ENCODE peak calls at places on chromosomes 3 and 15, in four cellular contexts. X is GM12878, B is HepG2, Y is SK-N-SH. V is an unnamed sample.
A peak's percentile ranks its signal among the peaks of the same experiment; 100 is the strongest.

GRCh38 chr3:65348596-65348995 is 660.8 kb upstream of the ADAMTS9 start:
- DNase-seq in X (no peak), Y (no peak), B (no peak), V (no peak)

GRCh38 chr3:66449411-66449931 is 51.4 kb downstream of the LRIG1 start:
- DNase-seq in Y (no peak), X (no peak), B (no peak), V (no peak)

GRCh38 chr15:83199288-83199687 is 8.3 kb downstream of the HDGFL3 start:
- DNase-seq in Y (no peak), B (no peak), X (peak; percentile 77), V (no peak)

GRCh38 chr3:37228734-37229133 is 54.4 kb upstream of the LRRFIP2 start:
- DNase-seq in X (no peak), B (no peak), Y (no peak), V (no peak)

GRCh38 chr3:106482436-106482835 is 613.6 kb upstream of the CBLB start:
- DNase-seq in X (no peak), Y (no peak), B (no peak), V (no peak)

GRCh38 chr3:171776839-171777607 is 33.3 kb downstream of the PLD1 start:
- DNase-seq in B (no peak), X (no peak), Y (no peak), V (no peak)

GRCh38 chr3:14405886-14406238 is 3.5 kb downstream of the SLC6A6 start:
- DNase-seq in X (no peak), B (no peak), Y (no peak), V (no peak)

GRCh38 chr3:8328971-8329370 is 172.7 kb upstream of the LMCD1 start:
- DNase-seq in X (no peak), Y (peak; percentile 53), B (no peak), V (no peak)

GRCh38 chr15:58299311-58299850 is 132.4 kb upstream of the LIPC start:
- DNase-seq in B (no peak), X (peak; percentile 17), Y (no peak), V (no peak)

GRCh38 chr3:99473321-99473751 is 165.1 kb upstream of the COL8A1 start:
- DNase-seq in B (no peak), Y (no peak), X (no peak), V (no peak)

GRCh38 chr3:192207661-192208060 is 519.7 kb downstream of the FGF12 start:
- DNase-seq in B (no peak), Y (no peak), X (no peak), V (no peak)

GRCh38 chr3:53346514-53346913 is 829 bp downstream of the DCP1A start:
- DNase-seq in X (no peak), B (peak; percentile 32), Y (peak; percentile 43), V (peak; percentile 44)

GRCh38 chr3:20040476-20041196 is 390 bp downstream of the KAT2B start:
- DNase-seq in X (no peak), B (peak; percentile 27), Y (peak; percentile 78), V (peak; percentile 71)

GRCh38 chr3:79258479-79258878 is 509.3 kb downstream of the ROBO1 start:
- DNase-seq in X (no peak), B (no peak), Y (no peak), V (no peak)

GRCh38 chr3:117454928-117455327 is 745.3 kb downstream of the TUSC7 start:
- DNase-seq in X (no peak), Y (no peak), B (no peak), V (no peak)

GRCh38 chr3:22585504-22585903 is 617.6 kb upstream of the UBE2E2 start:
- DNase-seq in X (no peak), B (no peak), Y (no peak), V (no peak)

GRCh38 chr15:93071469-93071891 is 17.5 kb downstream of the RGMA start:
- DNase-seq in B (no peak), X (no peak), Y (no peak), V (no peak)

GRCh38 chr3:120544361-120544760 is 51.8 kb upstream of the NDUFB4 start:
- DNase-seq in X (no peak), B (no peak), Y (no peak), V (no peak)

GRCh38 chr3:139427283-139428060 is 38.0 kb upstream of the COPB2 start:
- DNase-seq in Y (peak; percentile 69), X (peak; percentile 16), B (peak; percentile 74), V (no peak)

GRCh38 chr3:154936196-154936595 is 143.9 kb upstream of the MME start:
- DNase-seq in Y (no peak), B (no peak), X (no peak), V (no peak)

GRCh38 chr3:144770291-144770690 is 798.7 kb downstream of the DIPK2A start:
- DNase-seq in Y (no peak), B (no peak), X (no peak), V (no peak)

GRCh38 chr15:63312286-63312685 is 34.9 kb downstream of the APH1B start:
- DNase-seq in Y (no peak), X (no peak), B (no peak), V (no peak)

GRCh38 chr3:64104691-64105101 is 81.4 kb upstream of the PSMD6 start:
- DNase-seq in B (no peak), X (no peak), Y (no peak), V (no peak)

GRCh38 chr3:124456506-124456905 is 273.7 kb upstream of the UMPS start:
- DNase-seq in B (no peak), Y (no peak), X (no peak), V (no peak)

GRCh38 chr3:124463234-124463633 is 267.0 kb upstream of the UMPS start:
- DNase-seq in B (no peak), X (no peak), Y (no peak), V (no peak)

GRCh38 chr3:124461838-124462632 is 268.2 kb upstream of the UMPS start:
- DNase-seq in X (no peak), B (no peak), Y (no peak), V (no peak)

DNA sequence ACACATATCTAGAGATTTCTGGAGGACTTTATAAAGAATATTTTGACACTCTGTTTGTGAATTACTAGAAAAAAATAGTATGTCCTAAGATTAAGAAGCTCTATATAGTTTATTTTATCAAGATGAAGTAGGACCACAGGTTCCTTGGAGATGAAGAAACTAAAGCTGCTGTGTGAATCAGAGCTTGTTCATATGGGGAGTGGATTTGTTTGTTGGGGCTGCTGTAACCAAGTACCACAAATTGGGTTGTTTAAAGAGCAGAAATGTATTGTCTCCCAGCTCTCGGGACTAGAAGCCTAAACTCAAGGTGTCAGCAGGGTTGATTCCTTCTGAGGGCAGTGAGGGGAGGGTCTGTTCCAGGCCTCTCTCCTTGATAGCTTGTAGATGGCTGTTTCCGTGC is 270.6 kb upstream of the UMPS start:
- DNase-seq in X (no peak), Y (no peak), B (no peak), V (no peak)
- TF ChIP-seq TCF12 in X (no peak), Y (no peak), B (no peak), V (no peak)

GRCh38 chr3:135581806-135582205 is 383.7 kb upstream of the PPP2R3A start:
- DNase-seq in Y (no peak), B (no peak), X (no peak), V (no peak)
- TF ChIP-seq TCF12 in Y (no peak), B (no peak), X (no peak), V (no peak)

GRCh38 chr3:4392992-4393391 is 74.1 kb downstream of the SUMF1 start:
- DNase-seq in B (no peak), X (no peak), Y (no peak), V (no peak)

GRCh38 chr3:4396006-4396405 is 71.1 kb downstream of the SUMF1 start:
- DNase-seq in X (no peak), B (no peak), Y (no peak), V (no peak)

GRCh38 chr3:4395448-4395847 is 71.6 kb downstream of the SUMF1 start:
- DNase-seq in X (no peak), B (no peak), Y (no peak), V (no peak)

GRCh38 chr3:4394567-4394966 is 72.5 kb downstream of the SUMF1 start:
- DNase-seq in Y (no peak), B (no peak), X (no peak), V (no peak)

DNA sequence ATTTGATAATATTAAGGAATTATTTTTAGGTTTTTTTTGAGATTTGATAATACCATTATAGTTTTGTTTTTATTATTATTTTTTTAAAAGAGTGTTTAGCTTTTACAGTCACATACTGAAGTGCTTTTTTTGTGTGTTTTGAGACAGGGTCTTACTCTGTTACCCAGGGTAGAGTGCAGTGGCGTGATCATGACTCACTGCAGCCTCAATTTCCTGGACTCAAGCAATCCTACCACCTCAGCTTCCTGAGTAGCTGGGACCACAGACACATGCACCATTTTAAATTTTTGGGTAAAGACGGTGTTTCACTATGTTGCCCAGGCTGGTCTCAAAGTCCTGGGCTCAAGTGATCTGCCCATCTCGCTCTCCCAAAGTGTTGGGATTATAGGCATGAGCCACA is 73.0 kb downstream of the SUMF1 start:
- DNase-seq in X (no peak), B (no peak), Y (no peak), V (no peak)
- TF ChIP-seq TCF12 in X (no peak), B (no peak), Y (no peak), V (no peak)

GRCh38 chr15:48221261-48221660 is 15.2 kb downstream of the SLC12A1 start:
- DNase-seq in X (no peak), Y (no peak), B (no peak), V (no peak)
- TF ChIP-seq TCF12 in X (no peak), Y (no peak), B (no peak), V (no peak)

GRCh38 chr3:170054204-170054603 is 16.4 kb downstream of the GPR160 start:
- DNase-seq in B (no peak), X (no peak), Y (no peak), V (peak; percentile 8)

GRCh38 chr3:170052398-170052797 is 14.6 kb downstream of the GPR160 start:
- DNase-seq in B (no peak), X (no peak), Y (no peak), V (no peak)

GRCh38 chr3:170057550-170057949 is 19.8 kb downstream of the GPR160 start:
- DNase-seq in X (no peak), B (no peak), Y (no peak), V (peak; percentile 39)

GRCh38 chr3:170056710-170057454 is 19.1 kb downstream of the GPR160 start:
- DNase-seq in X (peak; percentile 84), Y (no peak), B (no peak), V (peak; percentile 13)

DNA sequence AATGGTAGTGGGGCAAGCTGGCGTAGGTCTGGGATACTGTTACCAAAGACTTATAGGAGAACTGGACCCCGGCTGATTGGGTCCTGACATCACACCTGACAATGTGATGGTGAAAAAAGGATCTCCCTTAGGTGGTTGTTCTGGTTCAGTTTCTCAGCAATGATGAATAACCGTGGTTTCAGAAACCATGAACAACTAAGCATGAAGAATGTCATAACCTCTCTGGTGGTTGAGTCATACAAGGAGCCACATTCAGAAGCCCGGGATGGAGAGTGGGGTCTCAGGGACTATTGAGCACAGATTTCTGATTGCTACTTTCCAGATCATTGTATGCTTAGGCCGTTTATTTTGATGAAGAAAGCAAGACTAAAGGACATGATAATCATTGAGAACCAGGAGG is 17.4 kb downstream of the GPR160 start:
- DNase-seq in Y (no peak), B (no peak), X (peak; percentile 63), V (peak; percentile 28)
- TF ChIP-seq TCF12 in Y (no peak), B (no peak), X (no peak), V (no peak)